ENCODE peak calls at places on chromosomes 2 and 18, in eight cellular contexts. C is iPS-NIHi11; U is neural crest cell; F is D721Med; Q is uterus; L is effector CD4-positive, alpha-beta T cell; K is T-helper 9 cell; S is AG09309. G is an unnamed sample.

GRCh38 chr18:9876523-9876866 is 9.3 kb upstream of the TXNDC2 start:
- DNase-seq in K (no peak), Q (no peak), C (no peak), S (no peak), F (no peak), U (no peak), L (no peak), G (no peak)

GRCh38 chr2:190948671-190949070 is 65.3 kb downstream of the STAT1 start:
- DNase-seq in Q (no peak), F (no peak), C (no peak), L (no peak), S (no peak), U (no peak), K (no peak), G (no peak)

GRCh38 chr2:109016376-109016775 is 27.4 kb upstream of the EDAR start:
- DNase-seq in K (no peak), F (no peak), S (no peak), U (no peak), L (no peak), C (no peak), Q (no peak), G (no peak)

GRCh38 chr18:62996552-62996951 is 281.2 kb downstream of the PHLPP1 start:
- DNase-seq in K (no peak), S (no peak), U (no peak), C (no peak), Q (no peak), L (no peak), F (no peak), G (no peak)

GRCh38 chr2:176843208-176843607 is 369.4 kb upstream of the HNRNPA3 start:
- DNase-seq in C (no peak), L (no peak), F (no peak), Q (no peak), S (no peak), K (no peak), U (no peak), G (no peak)

GRCh38 chr2:30683240-30683956 is 123.8 kb downstream of the CAPN13 start:
- DNase-seq in C (no peak), K (no peak), U (no peak), Q (no peak), F (no peak), L (no peak), S (no peak), G (no peak)

GRCh38 chr2:171810409-171810993 is 83.5 kb downstream of the SLC25A12 start:
- DNase-seq in S (no peak), L (no peak), F (no peak), K (no peak), U (no peak), Q (no peak), C (no peak), G (no peak)

GRCh38 chr2:212135739-212136138 is 402.9 kb downstream of the ERBB4 start:
- DNase-seq in L (no peak), F (no peak), U (no peak), K (no peak), S (peak), Q (no peak), C (no peak), G (no peak)

GRCh38 chr2:101717041-101717817 is 19.7 kb downstream of the MAP4K4 start:
- DNase-seq in S (no peak), L (no peak), F (no peak), K (no peak), Q (no peak), U (no peak), C (no peak), G (no peak)

GRCh38 chr2:144234115-144234772 is 285.7 kb downstream of the ZEB2 start:
- DNase-seq in L (no peak), K (no peak), F (no peak), Q (no peak), U (no peak), S (no peak), C (no peak), G (no peak)

GRCh38 chr2:37205689-37206341 is 9.5 kb downstream of the CEBPZOS start:
- DNase-seq in Q (no peak), L (no peak), U (no peak), S (no peak), K (no peak), C (peak), F (no peak), G (no peak)

GRCh38 chr2:15737314-15738224 is 145.9 kb downstream of the DDX1 start:
- DNase-seq in S (no peak), Q (no peak), F (no peak), K (no peak), C (no peak), U (no peak), L (no peak), G (no peak)

GRCh38 chr2:124913873-124914272 is 888.8 kb downstream of the CNTNAP5 start:
- DNase-seq in S (no peak), C (no peak), K (no peak), F (no peak), U (no peak), L (no peak), Q (no peak), G (no peak)

GRCh38 chr2:3131636-3132326 is 245.8 kb downstream of the EIPR1 start:
- DNase-seq in L (no peak), K (no peak), C (no peak), S (no peak), F (no peak), U (no peak), Q (no peak), G (peak)

GRCh38 chr2:217429981-217430500 is 570.2 kb upstream of the TNP1 start:
- DNase-seq in C (no peak), L (no peak), Q (peak), S (no peak), U (no peak), K (no peak), F (no peak), G (no peak)

GRCh38 chr2:42974303-42974696 is 181.9 kb upstream of the HAAO start:
- DNase-seq in C (no peak), F (no peak), Q (peak), S (no peak), L (no peak), U (no peak), K (no peak), G (no peak)

GRCh38 chr2:11405599-11406491 is 60.1 kb downstream of the E2F6 start:
- DNase-seq in S (no peak), F (no peak), K (no peak), U (no peak), L (no peak), C (no peak), Q (no peak), G (no peak)

GRCh38 chr2:12965540-12966269 is 249.0 kb downstream of the TRIB2 start:
- DNase-seq in K (no peak), L (no peak), U (no peak), S (no peak), Q (no peak), F (no peak), C (no peak), G (no peak)

GRCh38 chr2:224997802-224998201 is 44.5 kb downstream of the DOCK10 start:
- DNase-seq in Q (no peak), S (no peak), K (no peak), L (no peak), U (no peak), F (no peak), C (no peak), G (no peak)

GRCh38 chr2:85537600-85538506 is 1.1 kb upstream of the MAT2A start:
- DNase-seq in L (no peak), C (peak), U (peak), S (no peak), K (no peak), F (no peak), Q (peak), G (peak)

GRCh38 chr2:158412206-158412605 is 44.3 kb downstream of the CCDC148 start:
- DNase-seq in Q (no peak), K (no peak), F (no peak), C (no peak), S (no peak), U (no peak), L (no peak), G (no peak)

GRCh38 chr2:240021488-240022104 is 3.5 kb downstream of the NDUFA10 start:
- DNase-seq in F (peak), C (peak), L (peak), U (peak), S (no peak), K (peak), Q (peak), G (peak)

GRCh38 chr2:63993871-63994270 is 25.4 kb downstream of the VPS54 start:
- DNase-seq in F (no peak), K (no peak), C (no peak), Q (no peak), U (no peak), L (no peak), S (no peak), G (no peak)

GRCh38 chr2:212998629-212999359 is 152.6 kb downstream of the IKZF2 start:
- DNase-seq in Q (no peak), L (no peak), S (no peak), F (no peak), C (no peak), U (no peak), K (no peak), G (no peak)

GRCh38 chr2:46404181-46404759 is 75.1 kb upstream of the TMEM247 start:
- DNase-seq in C (no peak), Q (no peak), K (no peak), L (no peak), U (no peak), S (no peak), F (no peak), G (no peak)